ENCODE peak calls at places on chromosomes 16 and 17, in eight cellular contexts. K is cardiac muscle cell; F is stomach; U is NCI-H1436 treated with DMSO at 0.1 percent for 48 hours; G is activated T-cell treated with anti-CD3 and anti-CD28 coated beads for 1 hour; D is stimulated activated effector memory CD8-positive, alpha-beta T cell treated with anti-CD3 and anti-CD28 coated beads, Interleukin-12 subunit alpha, Interleukin-12 subunit beta, amount 100 ng/mL, for 72 hours; C is osteoblast; T is activated CD4-positive, alpha-beta T cell treated with anti-CD3 and anti-CD28 coated beads, Interleukin-2, amount 10 ng/mL, durations not matched to agents 7 days and 5 days. I is an unnamed sample.
A peak's percentile ranks its signal among the peaks of the same experiment; 100 is the strongest.

GRCh38 chr16:81786321-81786720 is 7.2 kb downstream of the PLCG2 start:
- DNase-seq in F (no peak), K (no peak), U (no peak), T (no peak), D (no peak), C (no peak), G (no peak), I (no peak)

GRCh38 chr17:20315821-20316220 is 151.5 kb downstream of the LGALS9B start:
- DNase-seq in C (no peak), U (no peak), G (no peak), F (no peak), D (no peak), T (no peak), K (no peak), I (no peak)

GRCh38 chr17:82497483-82498405 is 21.8 kb upstream of the FOXK2 start:
- DNase-seq in T (peak; percentile 46), C (peak; percentile 82), U (no peak), D (peak; percentile 31), K (peak; percentile 68), G (peak; percentile 28), F (no peak), I (no peak)

GRCh38 chr17:17146791-17147406 is 59.2 kb downstream of the PLD6 start:
- DNase-seq in F (no peak), G (no peak), D (no peak), C (peak; percentile 25), K (no peak), U (no peak), T (peak; percentile 46), I (no peak)

GRCh38 chr17:78168906-78169793 is 769 bp downstream of the SYNGR2 start:
- DNase-seq in F (peak; percentile 72), C (peak; percentile 98), D (no peak), T (peak; percentile 49), U (no peak), K (peak; percentile 67), G (peak; percentile 34), I (peak; percentile 63)

GRCh38 chr17:38601539-38602351 is 4.0 kb downstream of the SRCIN1 start:
- DNase-seq in T (no peak), K (peak; percentile 66), C (peak; percentile 90), U (peak; percentile 82), F (no peak), D (no peak), G (no peak), I (no peak)

GRCh38 chr17:9522074-9522473 is 53.5 kb downstream of the STX8 start:
- DNase-seq in G (no peak), F (no peak), D (no peak), K (peak; percentile 48), T (peak; percentile 34), C (peak; percentile 64), U (no peak), I (no peak)

GRCh38 chr16:3032624-3033023 is 4.1 kb downstream of the BICDL2 start:
- DNase-seq in K (no peak), D (no peak), C (no peak), G (no peak), T (no peak), F (no peak), U (no peak), I (no peak)

GRCh38 chr16:4386452-4386813 is 14.8 kb downstream of the VASN start:
- DNase-seq in G (no peak), D (no peak), T (no peak), U (no peak), F (no peak), K (no peak), C (peak; percentile 97), I (no peak)

GRCh38 chr17:15513058-15513858 is 45.8 kb upstream of the CDRT4 start:
- DNase-seq in D (no peak), K (no peak), G (no peak), T (no peak), C (peak; percentile 74), U (no peak), F (no peak), I (no peak)

GRCh38 chr17:9002610-9003354 is 18.5 kb upstream of the NTN1 start:
- DNase-seq in T (peak; percentile 18), G (no peak), U (no peak), C (peak; percentile 84), F (no peak), K (peak; percentile 37), D (peak; percentile 16), I (peak; percentile 67)

GRCh38 chr16:66935319-66936011 is at the start of gene CES2:
- DNase-seq in C (peak; percentile 92), G (no peak), F (peak; percentile 86), U (no peak), K (no peak), D (no peak), T (no peak), I (no peak)